ENCODE peak calls at places on chromosome 21, in seven cellular contexts. G, F, Q, A, D, N and O are unnamed samples.
A peak's percentile ranks its signal among the peaks of the same experiment; 100 is the strongest.

GRCh38 chr21:38333290-38334272 is 76.8 kb downstream of the KCNJ15 start:
- DNase-seq in G (no peak), F (peak; percentile 22), Q (no peak), A (no peak), D (no peak), N (no peak), O (no peak)

GRCh38 chr21:44510508-44511218 is 29.3 kb downstream of the KRTAP10-1 start:
- DNase-seq in G (peak; percentile 89), F (peak; percentile 74), Q (peak; percentile 67), A (peak; percentile 25), D (no peak), N (no peak), O (no peak)

GRCh38 chr21:36388835-36389234 is 3.6 kb downstream of the CHAF1B start:
- DNase-seq in G (no peak), F (peak; percentile 9), Q (no peak), A (peak; percentile 32), D (no peak), N (no peak), O (no peak)

GRCh38 chr21:42532466-42533181 is 19.0 kb downstream of the SLC37A1 start:
- DNase-seq in G (no peak), F (no peak), Q (peak; percentile 85), A (no peak), D (peak; percentile 59), N (no peak), O (no peak)

GRCh38 chr21:28069446-28069845 is 923.2 kb downstream of the LTN1 start:
- DNase-seq in G (no peak), F (no peak), Q (no peak), A (peak; percentile 8), D (no peak), N (peak; percentile 70), O (peak; percentile 44)

GRCh38 chr21:16218682-16219343 is 489.0 kb downstream of the USP25 start:
- DNase-seq in G (no peak), F (no peak), Q (no peak), A (no peak), D (no peak), N (no peak), O (no peak)

GRCh38 chr21:44466996-44467858 is 11.9 kb downstream of the LRRC3 start:
- DNase-seq in G (no peak), F (no peak), Q (no peak), A (no peak), D (no peak), N (no peak), O (no peak)

GRCh38 chr21:34348890-34349519 is 14.8 kb upstream of the KCNE2 start:
- DNase-seq in G (no peak), F (no peak), Q (no peak), A (no peak), D (no peak), N (no peak), O (no peak)

GRCh38 chr21:43900690-43901089 is 35.7 kb downstream of the AGPAT3 start:
- DNase-seq in G (no peak), F (no peak), Q (no peak), A (no peak), D (no peak), N (no peak), O (no peak)